ENCODE peak calls at places on chromosomes 11 and 22, in seven cellular contexts. N is IMR-90, D is neuronal stem cell, A is mesendoderm, C is H9, F is H1, U is trophoblast cell. L is an unnamed sample.

GRCh38 chr22:19043111-19044085 is 78.8 kb downstream of the DGCR2 start:
- DNase-seq in U (no peak), A (no peak), D (no peak), F (no peak), N (peak), C (no peak), L (no peak)

GRCh38 chr22:26669060-26669481 is 11.7 kb downstream of the MIAT start:
- DNase-seq in U (peak), N (peak), C (peak), F (no peak), D (no peak), A (peak), L (peak)

GRCh38 chr11:120832609-120833221 is 191.2 kb upstream of the TBCEL start:
- DNase-seq in D (peak), C (no peak), N (no peak), U (no peak), A (no peak), F (no peak), L (no peak)

GRCh38 chr22:28742562-28742962 is 723 bp downstream of the HSCB start:
- DNase-seq in C (no peak), N (no peak), U (no peak), A (no peak), F (no peak), D (peak), L (no peak)

GRCh38 chr22:32020117-32020516 is 22.9 kb upstream of the SLC5A1 start:
- DNase-seq in F (no peak), N (peak), A (no peak), C (no peak), U (peak), D (no peak), L (peak)

GRCh38 chr11:114232400-114233070 is 63.7 kb upstream of the NNMT start:
- DNase-seq in A (no peak), N (no peak), C (no peak), D (peak), F (no peak), U (no peak), L (no peak)

GRCh38 chr11:35688023-35688422 is 25.4 kb downstream of the TRIM44 start:
- DNase-seq in D (no peak), A (peak), U (no peak), N (peak), F (no peak), C (no peak), L (peak)

GRCh38 chr11:13486926-13487660 is 8.7 kb downstream of the PTH start:
- DNase-seq in F (no peak), N (no peak), C (peak), U (peak), D (peak), A (peak), L (peak)

GRCh38 chr11:80632691-80633090 is 1191.9 kb upstream of the TENM4 start:
- DNase-seq in F (no peak), C (no peak), U (no peak), A (peak), N (no peak), D (no peak), L (no peak)

GRCh38 chr11:113613619-113614018 is 92.5 kb downstream of the TMPRSS5 start:
- DNase-seq in N (no peak), A (no peak), F (no peak), C (no peak), D (no peak), U (no peak), L (no peak)

GRCh38 chr11:43419460-43419859 is 60.7 kb downstream of the TTC17 start:
- DNase-seq in F (no peak), D (no peak), A (peak), U (peak), N (peak), C (no peak), L (peak)

GRCh38 chr11:16081756-16082531 is 274.4 kb downstream of the SOX6 start:
- DNase-seq in D (no peak), F (no peak), U (no peak), N (no peak), A (no peak), C (no peak), L (no peak)

GRCh38 chr11:76069061-76069460 is 137.2 kb downstream of the WNT11 start:
- DNase-seq in D (no peak), A (no peak), N (no peak), F (no peak), C (no peak), U (no peak), L (no peak)

GRCh38 chr11:115333106-115333505 is 171.1 kb downstream of the CADM1 start:
- DNase-seq in D (no peak), U (no peak), N (peak), F (no peak), C (no peak), A (peak), L (peak)

GRCh38 chr11:116065519-116065918 is 561.3 kb upstream of the CADM1 start:
- DNase-seq in D (no peak), C (no peak), A (no peak), N (no peak), F (no peak), U (no peak), L (no peak)

GRCh38 chr11:118193910-118194566 is 17.6 kb upstream of the SCN2B start:
- DNase-seq in N (no peak), C (no peak), U (no peak), D (no peak), F (no peak), A (no peak), L (no peak)
- H2BK5ac ChIP-seq in N (no peak), C (no peak), U (no peak), D (no peak), F (no peak), A (no peak), L (no peak)

GRCh38 chr22:47377926-47378560 is 615.6 kb downstream of the TBC1D22A start:
- DNase-seq in A (no peak), C (no peak), D (no peak), U (no peak), F (no peak), N (no peak), L (no peak)
- H2BK5ac ChIP-seq in A (no peak), C (no peak), D (no peak), U (no peak), F (no peak), N (no peak), L (no peak)

DNA sequence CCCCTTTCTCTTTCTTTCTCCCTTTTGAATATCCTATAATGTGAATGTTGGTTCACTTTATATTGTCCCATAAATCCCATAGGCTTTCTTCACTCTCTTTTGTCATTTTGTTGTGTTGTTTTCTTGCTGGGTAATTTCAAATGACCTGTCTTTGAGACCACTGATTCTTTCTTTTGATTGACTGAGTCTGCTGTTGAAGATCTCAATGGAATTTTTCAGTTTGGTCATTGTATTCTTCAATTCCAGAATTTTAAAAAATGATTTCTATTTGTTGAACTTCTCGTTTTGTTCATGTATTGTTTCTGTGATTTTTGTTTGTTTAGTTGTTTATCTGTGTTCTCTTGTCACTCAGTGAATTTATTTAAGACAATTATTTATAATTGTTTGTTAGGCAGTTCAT is 17.5 kb upstream of the FZD4 start:
- DNase-seq in F (no peak), A (no peak), N (no peak), U (no peak), D (no peak), C (no peak), L (no peak)
- H2BK5ac ChIP-seq in F (no peak), A (no peak), N (no peak), U (no peak), D (no peak), C (no peak), L (no peak)

DNA sequence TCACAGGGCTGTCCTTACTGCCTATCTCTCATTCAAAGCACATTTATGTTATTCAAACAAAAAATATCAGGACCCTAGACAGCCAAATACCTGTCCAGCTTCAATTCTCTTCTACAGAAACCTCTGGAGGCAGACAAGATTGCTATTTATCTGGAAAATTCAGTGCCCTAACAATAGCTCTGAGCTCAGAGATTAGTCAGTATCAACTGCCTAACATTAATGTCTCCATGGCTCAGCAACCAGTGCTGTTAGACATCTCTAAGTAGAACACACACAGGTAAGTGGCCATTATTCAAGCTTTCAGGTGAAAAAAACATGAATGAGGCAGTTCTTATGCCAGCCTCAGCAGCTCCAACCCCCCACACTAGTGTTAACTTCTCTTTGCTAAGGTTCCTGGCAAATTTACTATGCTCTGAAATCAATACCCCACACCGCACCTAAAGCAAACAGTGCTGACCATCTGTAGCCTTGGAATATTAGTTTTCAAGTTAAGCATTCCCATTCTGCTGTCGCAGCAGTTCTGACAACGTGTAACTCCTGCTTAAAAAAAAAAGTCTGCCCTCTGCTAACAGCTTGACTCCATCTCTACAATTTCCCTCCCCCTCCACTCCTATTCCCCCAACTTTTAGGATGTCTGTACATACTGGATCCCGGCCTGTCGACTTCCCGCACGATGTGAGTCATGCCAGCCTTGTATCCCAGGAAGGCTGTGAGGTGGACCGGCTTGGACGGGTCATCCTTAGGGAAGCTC is 1.5 kb downstream of the RPL3 start:
- DNase-seq in N (peak), F (no peak), D (no peak), C (no peak), U (peak), A (no peak), L (peak)
- H2BK5ac ChIP-seq in N (peak), F (peak), D (no peak), C (no peak), U (no peak), A (no peak), L (no peak)

L was measured in mesenchymal stem cell.